ENCODE peak calls at places on chromosome 11, in six cellular contexts. U is PC-3; M is psoas muscle; S is central memory CD4-positive, alpha-beta T cell; Z is kidney tubule cell; O is amygdala. B is an unnamed sample.

GRCh38 chr11:43419460-43419859 is 60.7 kb downstream of the TTC17 start:
- DNase-seq in U (peak), M (no peak), O (no peak), Z (peak), S (no peak), B (no peak)

GRCh38 chr11:15055620-15056356 is 17.6 kb upstream of the CALCB start:
- DNase-seq in Z (peak), M (no peak), O (no peak), U (no peak), S (no peak), B (no peak)

GRCh38 chr11:5938603-5938965 is 3.5 kb upstream of the OR56A3 start:
- DNase-seq in O (no peak), S (no peak), M (no peak), U (no peak), Z (no peak), B (peak)

GRCh38 chr11:119491753-119492455 is 68.9 kb upstream of the THY1 start:
- DNase-seq in O (no peak), Z (no peak), M (no peak), U (peak), S (no peak), B (peak)

GRCh38 chr11:75595511-75595910 is 33.5 kb downstream of the SERPINH1 start:
- DNase-seq in Z (no peak), O (no peak), M (no peak), S (no peak), U (no peak), B (no peak)

GRCh38 chr11:35065566-35065965 is 73.4 kb upstream of the CD44 start:
- DNase-seq in Z (no peak), O (no peak), M (no peak), U (no peak), S (no peak), B (no peak)

GRCh38 chr11:34425863-34426262 is 12.9 kb upstream of the CAT start:
- DNase-seq in Z (peak), S (no peak), M (no peak), O (no peak), U (peak), B (no peak)

GRCh38 chr11:117273550-117274289 is 17.4 kb upstream of the BACE1-AS start:
- DNase-seq in S (no peak), U (no peak), Z (no peak), O (no peak), M (no peak), B (no peak)

GRCh38 chr11:47143322-47143721 is 33.4 kb downstream of the ARFGAP2 start:
- DNase-seq in U (peak), Z (peak), O (no peak), S (no peak), M (no peak), B (no peak)

GRCh38 chr11:8717876-8718753 is 35.5 kb downstream of the RPL27A start:
- DNase-seq in U (peak), Z (peak), M (peak), O (no peak), S (no peak), B (no peak)

GRCh38 chr11:109739374-109739773 is 317.4 kb downstream of the C11orf87 start:
- DNase-seq in U (no peak), M (no peak), O (no peak), S (no peak), Z (no peak), B (no peak)

GRCh38 chr11:114892381-114893197 is 214.3 kb downstream of the NXPE2 start:
- DNase-seq in S (no peak), O (no peak), U (no peak), Z (peak), M (no peak), B (no peak)

GRCh38 chr11:96238563-96239166 is 104.3 kb downstream of the MAML2 start:
- DNase-seq in O (no peak), S (no peak), Z (no peak), U (no peak), M (no peak), B (no peak)

GRCh38 chr11:133821776-133822175 is 23.5 kb downstream of the SPATA19 start:
- DNase-seq in U (peak), Z (peak), O (no peak), M (no peak), S (no peak), B (no peak)

GRCh38 chr11:44899959-44900358 is 50.7 kb downstream of the TP53I11 start:
- DNase-seq in S (peak), U (peak), M (no peak), Z (peak), O (no peak), B (no peak)

GRCh38 chr11:117016246-117016645 is 82.0 kb downstream of the SIK3 start:
- DNase-seq in Z (no peak), M (no peak), U (no peak), S (no peak), O (no peak), B (no peak)

GRCh38 chr11:85759915-85760314 is 51.0 kb downstream of the SYTL2 start:
- DNase-seq in S (no peak), O (no peak), U (peak), M (no peak), Z (peak), B (no peak)

GRCh38 chr11:42034821-42035220 is 575.4 kb upstream of the LRRC4C start:
- DNase-seq in U (no peak), O (no peak), M (no peak), S (no peak), Z (no peak), B (no peak)

GRCh38 chr11:1199689-1200610 is 22.9 kb upstream of the MUC5B start:
- DNase-seq in S (no peak), U (peak), O (no peak), M (peak), Z (no peak), B (peak)

GRCh38 chr11:12888525-12889158 is 120.5 kb upstream of the RASSF10 start:
- DNase-seq in S (peak), U (peak), O (no peak), Z (peak), M (peak), B (peak)

GRCh38 chr11:122033193-122033592 is 82.8 kb downstream of the BLID start:
- DNase-seq in S (no peak), U (no peak), O (no peak), M (no peak), Z (no peak), B (no peak)

GRCh38 chr11:118002010-118002540 is 15.9 kb downstream of the IL10RA start:
- DNase-seq in U (no peak), Z (no peak), S (peak), O (no peak), M (no peak), B (no peak)

GRCh38 chr11:76769645-76770586 is 13.2 kb upstream of the TSKU start:
- DNase-seq in U (peak), Z (peak), M (no peak), S (no peak), O (no peak), B (no peak)